ENCODE peak calls at places on chromosomes 6 and 20, in seven cellular contexts. One of them, this sample, is unnamed.
A peak's percentile ranks its signal among the peaks of the same experiment; 100 is the strongest.

GRCh38 chr6:147674093-147674492 is 165.6 kb downstream of the SAMD5 start:
- DNase-seq in H1: no peak
- DNase-seq in K562: no peak
- DNase-seq in HepG2: no peak
- DNase-seq in SK-N-SH: no peak
- DNase-seq in A549: no peak
- DNase-seq in GM12878: no peak
- DNase-seq in this sample: no peak

GRCh38 chr6:125201961-125202729 is 48.6 kb downstream of the TPD52L1 start:
- DNase-seq in H1: no peak
- DNase-seq in A549: peak; percentile 89
- DNase-seq in K562: peak; percentile 69
- DNase-seq in SK-N-SH: no peak
- DNase-seq in GM12878: no peak
- DNase-seq in HepG2: no peak
- DNase-seq in this sample: peak; percentile 94

GRCh38 chr6:42959917-42960242 is 674 bp upstream of the GNMT start:
- DNase-seq in A549: no peak
- DNase-seq in SK-N-SH: no peak
- DNase-seq in HepG2: no peak
- DNase-seq in K562: no peak
- DNase-seq in H1: no peak
- DNase-seq in GM12878: no peak
- DNase-seq in this sample: no peak

GRCh38 chr6:143999406-143999805 is 8.7 kb downstream of the PLAGL1 start:
- DNase-seq in A549: no peak
- DNase-seq in H1: no peak
- DNase-seq in SK-N-SH: no peak
- DNase-seq in K562: no peak
- DNase-seq in HepG2: no peak
- DNase-seq in GM12878: no peak
- DNase-seq in this sample: peak; percentile 89

GRCh38 chr20:50821994-50822393 is 27.1 kb downstream of the BCAS4 start:
- DNase-seq in A549: no peak
- DNase-seq in K562: no peak
- DNase-seq in H1: no peak
- DNase-seq in GM12878: no peak
- DNase-seq in HepG2: no peak
- DNase-seq in SK-N-SH: no peak
- DNase-seq in this sample: no peak

GRCh38 chr6:13715444-13715883 is 3.8 kb upstream of the RANBP9 start:
- DNase-seq in SK-N-SH: no peak
- DNase-seq in GM12878: peak; percentile 37
- DNase-seq in A549: no peak
- DNase-seq in HepG2: peak; percentile 86
- DNase-seq in K562: peak; percentile 29
- DNase-seq in H1: no peak
- DNase-seq in this sample: no peak

GRCh38 chr6:45253457-45253856 is 74.7 kb upstream of the RUNX2 start:
- DNase-seq in HepG2: no peak
- DNase-seq in A549: no peak
- DNase-seq in GM12878: no peak
- DNase-seq in H1: no peak
- DNase-seq in K562: no peak
- DNase-seq in SK-N-SH: no peak
- DNase-seq in this sample: no peak

GRCh38 chr6:37011656-37012378 is 6.4 kb downstream of the FGD2 start:
- DNase-seq in GM12878: no peak
- DNase-seq in SK-N-SH: no peak
- DNase-seq in K562: no peak
- DNase-seq in A549: no peak
- DNase-seq in H1: no peak
- DNase-seq in HepG2: no peak
- DNase-seq in this sample: peak; percentile 79

GRCh38 chr20:37533154-37533715 is 5.6 kb upstream of the BLCAP start:
- DNase-seq in HepG2: no peak
- DNase-seq in SK-N-SH: no peak
- DNase-seq in A549: no peak
- DNase-seq in K562: no peak
- DNase-seq in H1: no peak
- DNase-seq in GM12878: no peak
- DNase-seq in this sample: no peak

GRCh38 chr6:45376310-45377040 is 1.3 kb downstream of the SUPT3H start:
- DNase-seq in GM12878: no peak
- DNase-seq in H1: no peak
- DNase-seq in SK-N-SH: no peak
- DNase-seq in HepG2: no peak
- DNase-seq in A549: no peak
- DNase-seq in K562: peak; percentile 40
- DNase-seq in this sample: peak; percentile 30

GRCh38 chr6:113809818-113810217 is 47.3 kb upstream of the MARCKS start:
- DNase-seq in GM12878: peak; percentile 73
- DNase-seq in HepG2: no peak
- DNase-seq in SK-N-SH: no peak
- DNase-seq in H1: no peak
- DNase-seq in A549: no peak
- DNase-seq in K562: no peak
- DNase-seq in this sample: no peak

GRCh38 chr20:25246182-25246943 is 1.5 kb upstream of the PYGB start:
- DNase-seq in A549: no peak
- DNase-seq in GM12878: no peak
- DNase-seq in H1: no peak
- DNase-seq in SK-N-SH: peak; percentile 47
- DNase-seq in HepG2: no peak
- DNase-seq in K562: no peak
- DNase-seq in this sample: no peak
- TF ChIP-seq RFX5 in A549: no peak
- TF ChIP-seq RFX5 in GM12878: no peak
- TF ChIP-seq RFX5 in H1: no peak
- TF ChIP-seq RFX5 in SK-N-SH: no peak
- TF ChIP-seq RFX5 in HepG2: no peak
- TF ChIP-seq RFX5 in K562: no peak
- TF ChIP-seq RFX5 in this sample: no peak

GRCh38 chr20:10476319-10476724 is 41.2 kb downstream of the SLX4IP start:
- DNase-seq in SK-N-SH: no peak
- DNase-seq in K562: peak; percentile 49
- DNase-seq in GM12878: peak; percentile 60
- DNase-seq in A549: no peak
- DNase-seq in HepG2: no peak
- DNase-seq in H1: no peak
- DNase-seq in this sample: peak; percentile 51
- TF ChIP-seq RFX5 in SK-N-SH: no peak
- TF ChIP-seq RFX5 in K562: no peak
- TF ChIP-seq RFX5 in GM12878: no peak
- TF ChIP-seq RFX5 in A549: no peak
- TF ChIP-seq RFX5 in HepG2: no peak
- TF ChIP-seq RFX5 in H1: no peak
- TF ChIP-seq RFX5 in this sample: no peak

GRCh38 chr6:35728663-35729348 is 8.0 kb upstream of the ARMC12 start:
- DNase-seq in HepG2: no peak
- DNase-seq in GM12878: no peak
- DNase-seq in SK-N-SH: peak; percentile 42
- DNase-seq in K562: no peak
- DNase-seq in H1: no peak
- DNase-seq in A549: no peak
- DNase-seq in this sample: no peak
- TF ChIP-seq RFX5 in HepG2: no peak
- TF ChIP-seq RFX5 in GM12878: no peak
- TF ChIP-seq RFX5 in SK-N-SH: no peak
- TF ChIP-seq RFX5 in K562: no peak
- TF ChIP-seq RFX5 in H1: no peak
- TF ChIP-seq RFX5 in A549: no peak
- TF ChIP-seq RFX5 in this sample: no peak

GRCh38 chr6:142324111-142324510 is 22.3 kb downstream of the ADGRG6 start:
- DNase-seq in A549: no peak
- DNase-seq in SK-N-SH: no peak
- DNase-seq in H1: no peak
- DNase-seq in K562: no peak
- DNase-seq in GM12878: no peak
- DNase-seq in HepG2: no peak
- DNase-seq in this sample: no peak

GRCh38 chr6:142325111-142325510 is 23.3 kb downstream of the ADGRG6 start:
- DNase-seq in GM12878: no peak
- DNase-seq in H1: no peak
- DNase-seq in K562: no peak
- DNase-seq in A549: no peak
- DNase-seq in HepG2: no peak
- DNase-seq in SK-N-SH: no peak
- DNase-seq in this sample: no peak

GRCh38 chr6:142329486-142330113 is 27.8 kb downstream of the ADGRG6 start:
- DNase-seq in K562: no peak
- DNase-seq in SK-N-SH: no peak
- DNase-seq in H1: no peak
- DNase-seq in A549: no peak
- DNase-seq in HepG2: no peak
- DNase-seq in GM12878: no peak
- DNase-seq in this sample: no peak

GRCh38 chr6:142328070-142328469 is 26.3 kb downstream of the ADGRG6 start:
- DNase-seq in HepG2: no peak
- DNase-seq in SK-N-SH: no peak
- DNase-seq in GM12878: no peak
- DNase-seq in A549: no peak
- DNase-seq in H1: no peak
- DNase-seq in K562: no peak
- DNase-seq in this sample: no peak

DNA sequence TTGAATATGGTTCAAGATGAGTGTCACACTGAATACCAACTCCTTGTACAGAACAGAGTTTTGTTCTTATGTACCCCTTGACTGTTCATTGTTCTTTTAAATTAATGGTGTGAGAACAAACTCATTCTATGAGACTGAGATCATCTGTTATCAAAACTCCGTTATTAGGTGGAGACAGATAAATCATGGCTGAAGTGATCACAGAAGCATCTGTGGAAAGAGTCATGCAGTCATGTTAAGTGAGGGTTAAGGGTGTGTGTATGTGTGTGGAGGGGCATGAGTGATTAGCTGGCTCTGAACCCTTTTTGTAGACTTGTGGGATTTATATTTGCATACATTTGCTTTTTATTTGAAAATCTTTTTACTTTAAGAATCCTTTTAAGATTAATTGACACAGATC is 24.7 kb downstream of the ADGRG6 start:
- DNase-seq in SK-N-SH: no peak
- DNase-seq in GM12878: no peak
- DNase-seq in HepG2: no peak
- DNase-seq in H1: no peak
- DNase-seq in K562: no peak
- DNase-seq in A549: no peak
- DNase-seq in this sample: peak; percentile 30
- TF ChIP-seq RFX5 in SK-N-SH: no peak
- TF ChIP-seq RFX5 in GM12878: no peak
- TF ChIP-seq RFX5 in HepG2: no peak
- TF ChIP-seq RFX5 in H1: no peak
- TF ChIP-seq RFX5 in K562: no peak
- TF ChIP-seq RFX5 in A549: no peak
- TF ChIP-seq RFX5 in this sample: no peak

GRCh38 chr6:11350294-11350693 is 117.8 kb upstream of the NEDD9 start:
- DNase-seq in SK-N-SH: no peak
- DNase-seq in H1: no peak
- DNase-seq in GM12878: no peak
- DNase-seq in HepG2: peak; percentile 18
- DNase-seq in A549: no peak
- DNase-seq in K562: no peak
- DNase-seq in this sample: peak; percentile 11
- TF ChIP-seq RFX5 in SK-N-SH: no peak
- TF ChIP-seq RFX5 in H1: no peak
- TF ChIP-seq RFX5 in GM12878: no peak
- TF ChIP-seq RFX5 in HepG2: no peak
- TF ChIP-seq RFX5 in A549: no peak
- TF ChIP-seq RFX5 in K562: no peak
- TF ChIP-seq RFX5 in this sample: no peak

GRCh38 chr6:334536-334935 is 42.2 kb downstream of the DUSP22 start:
- DNase-seq in K562: no peak
- DNase-seq in H1: no peak
- DNase-seq in HepG2: no peak
- DNase-seq in A549: no peak
- DNase-seq in GM12878: no peak
- DNase-seq in SK-N-SH: no peak
- DNase-seq in this sample: no peak

GRCh38 chr6:331622-332521 is 39.6 kb downstream of the DUSP22 start:
- DNase-seq in SK-N-SH: no peak
- DNase-seq in GM12878: peak; percentile 93
- DNase-seq in K562: no peak
- DNase-seq in A549: no peak
- DNase-seq in HepG2: no peak
- DNase-seq in H1: no peak
- DNase-seq in this sample: no peak

GRCh38 chr6:333379-334002 is 41.2 kb downstream of the DUSP22 start:
- DNase-seq in SK-N-SH: no peak
- DNase-seq in GM12878: no peak
- DNase-seq in H1: no peak
- DNase-seq in HepG2: no peak
- DNase-seq in A549: no peak
- DNase-seq in K562: no peak
- DNase-seq in this sample: peak; percentile 18

GRCh38 chr6:330948-331347 is 38.7 kb downstream of the DUSP22 start:
- DNase-seq in SK-N-SH: no peak
- DNase-seq in A549: no peak
- DNase-seq in GM12878: no peak
- DNase-seq in K562: no peak
- DNase-seq in HepG2: no peak
- DNase-seq in H1: no peak
- DNase-seq in this sample: no peak

DNA sequence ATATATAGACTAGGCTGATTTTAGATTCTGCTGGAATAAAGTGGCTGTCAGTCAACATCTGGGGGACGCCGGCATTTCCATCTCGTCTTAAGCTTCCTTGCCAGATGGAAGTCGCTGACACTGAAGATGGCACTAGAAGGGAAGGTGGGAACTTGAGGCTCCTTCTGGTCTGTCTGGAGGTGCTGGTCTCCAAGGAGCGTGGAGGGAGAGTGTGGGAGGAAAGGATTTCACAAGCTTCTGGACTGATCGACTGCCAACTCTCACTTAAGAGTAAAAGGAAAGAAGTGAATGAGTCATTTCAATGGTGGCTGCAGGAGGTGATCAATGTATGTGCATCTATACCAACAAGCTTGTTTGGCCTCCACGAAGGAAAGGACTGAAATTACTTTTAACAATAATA is 40.4 kb downstream of the DUSP22 start:
- DNase-seq in A549: no peak
- DNase-seq in SK-N-SH: no peak
- DNase-seq in HepG2: no peak
- DNase-seq in H1: no peak
- DNase-seq in GM12878: no peak
- DNase-seq in K562: no peak
- DNase-seq in this sample: peak; percentile 70
- TF ChIP-seq RFX5 in A549: no peak
- TF ChIP-seq RFX5 in SK-N-SH: no peak
- TF ChIP-seq RFX5 in HepG2: no peak
- TF ChIP-seq RFX5 in H1: no peak
- TF ChIP-seq RFX5 in GM12878: no peak
- TF ChIP-seq RFX5 in K562: no peak
- TF ChIP-seq RFX5 in this sample: no peak

GRCh38 chr20:62413896-62414481 is 6.9 kb upstream of the CABLES2 start:
- DNase-seq in SK-N-SH: peak; percentile 66
- DNase-seq in HepG2: no peak
- DNase-seq in A549: peak; percentile 46
- DNase-seq in K562: no peak
- DNase-seq in H1: no peak
- DNase-seq in GM12878: no peak
- DNase-seq in this sample: no peak
- TF ChIP-seq RFX5 in SK-N-SH: no peak
- TF ChIP-seq RFX5 in HepG2: no peak
- TF ChIP-seq RFX5 in A549: no peak
- TF ChIP-seq RFX5 in K562: no peak
- TF ChIP-seq RFX5 in H1: no peak
- TF ChIP-seq RFX5 in GM12878: no peak
- TF ChIP-seq RFX5 in this sample: no peak

This sample was measured in IMR-90.